ENCODE peak calls at places on chromosomes 3 and 15, in nine cellular contexts. One of them, this sample, is unnamed.

GRCh38 chr3:151584603-151585002 is 123.7 kb upstream of the IGSF10 start:
- DNase-seq in mammary epithelial cell: peak
- DNase-seq in lower lobe of right lung: no peak
- DNase-seq in fibroblast of gingiva: no peak
- DNase-seq in left lung: no peak
- DNase-seq in activated CD8-positive, alpha-beta T cell treated with anti-CD3 and anti-CD28 coated beads for 36 hours: no peak
- DNase-seq in CD8-positive, alpha-beta memory T cell: no peak
- DNase-seq in neural crest cell: no peak
- DNase-seq in kidney glomerular epithelial cell: no peak
- DNase-seq in this sample: peak

GRCh38 chr3:143847787-143848631 is at the start of gene SLC9A9:
- DNase-seq in mammary epithelial cell: peak
- DNase-seq in lower lobe of right lung: peak
- DNase-seq in fibroblast of gingiva: peak
- DNase-seq in left lung: peak
- DNase-seq in activated CD8-positive, alpha-beta T cell treated with anti-CD3 and anti-CD28 coated beads for 36 hours: peak
- DNase-seq in CD8-positive, alpha-beta memory T cell: peak
- DNase-seq in neural crest cell: peak
- DNase-seq in kidney glomerular epithelial cell: peak
- DNase-seq in this sample: peak

GRCh38 chr3:130470132-130470531 is 46.8 kb upstream of the COL6A6 start:
- DNase-seq in mammary epithelial cell: peak
- DNase-seq in lower lobe of right lung: no peak
- DNase-seq in fibroblast of gingiva: no peak
- DNase-seq in left lung: no peak
- DNase-seq in activated CD8-positive, alpha-beta T cell treated with anti-CD3 and anti-CD28 coated beads for 36 hours: no peak
- DNase-seq in CD8-positive, alpha-beta memory T cell: no peak
- DNase-seq in neural crest cell: no peak
- DNase-seq in kidney glomerular epithelial cell: no peak
- DNase-seq in this sample: peak

GRCh38 chr15:23422099-23422945 is 24.7 kb downstream of the GOLGA6L2 start:
- DNase-seq in mammary epithelial cell: no peak
- DNase-seq in lower lobe of right lung: no peak
- DNase-seq in fibroblast of gingiva: no peak
- DNase-seq in left lung: no peak
- DNase-seq in activated CD8-positive, alpha-beta T cell treated with anti-CD3 and anti-CD28 coated beads for 36 hours: no peak
- DNase-seq in CD8-positive, alpha-beta memory T cell: no peak
- DNase-seq in neural crest cell: no peak
- DNase-seq in kidney glomerular epithelial cell: peak
- DNase-seq in this sample: no peak

GRCh38 chr3:128488636-128488994 is 4.4 kb downstream of the GATA2 start:
- DNase-seq in mammary epithelial cell: no peak
- DNase-seq in lower lobe of right lung: no peak
- DNase-seq in fibroblast of gingiva: no peak
- DNase-seq in left lung: no peak
- DNase-seq in activated CD8-positive, alpha-beta T cell treated with anti-CD3 and anti-CD28 coated beads for 36 hours: no peak
- DNase-seq in CD8-positive, alpha-beta memory T cell: no peak
- DNase-seq in neural crest cell: no peak
- DNase-seq in kidney glomerular epithelial cell: no peak
- DNase-seq in this sample: no peak

GRCh38 chr3:70333080-70333479 is 20.6 kb upstream of the MDFIC2 start:
- DNase-seq in mammary epithelial cell: no peak
- DNase-seq in lower lobe of right lung: no peak
- DNase-seq in fibroblast of gingiva: no peak
- DNase-seq in left lung: no peak
- DNase-seq in activated CD8-positive, alpha-beta T cell treated with anti-CD3 and anti-CD28 coated beads for 36 hours: no peak
- DNase-seq in CD8-positive, alpha-beta memory T cell: no peak
- DNase-seq in neural crest cell: no peak
- DNase-seq in kidney glomerular epithelial cell: no peak
- DNase-seq in this sample: no peak

GRCh38 chr3:107574650-107575049 is 51.9 kb downstream of the BBX start:
- DNase-seq in mammary epithelial cell: peak
- DNase-seq in lower lobe of right lung: no peak
- DNase-seq in fibroblast of gingiva: peak
- DNase-seq in left lung: no peak
- DNase-seq in activated CD8-positive, alpha-beta T cell treated with anti-CD3 and anti-CD28 coated beads for 36 hours: peak
- DNase-seq in CD8-positive, alpha-beta memory T cell: no peak
- DNase-seq in neural crest cell: no peak
- DNase-seq in kidney glomerular epithelial cell: peak
- DNase-seq in this sample: peak

GRCh38 chr3:23889401-23889800 is 27.4 kb downstream of the NKIRAS1 start:
- DNase-seq in mammary epithelial cell: peak
- DNase-seq in lower lobe of right lung: no peak
- DNase-seq in fibroblast of gingiva: no peak
- DNase-seq in left lung: no peak
- DNase-seq in activated CD8-positive, alpha-beta T cell treated with anti-CD3 and anti-CD28 coated beads for 36 hours: no peak
- DNase-seq in CD8-positive, alpha-beta memory T cell: no peak
- DNase-seq in neural crest cell: no peak
- DNase-seq in kidney glomerular epithelial cell: no peak
- DNase-seq in this sample: no peak

GRCh38 chr15:53811530-53811929 is 52.1 kb upstream of the WDR72 start:
- DNase-seq in mammary epithelial cell: no peak
- DNase-seq in lower lobe of right lung: no peak
- DNase-seq in fibroblast of gingiva: no peak
- DNase-seq in left lung: no peak
- DNase-seq in activated CD8-positive, alpha-beta T cell treated with anti-CD3 and anti-CD28 coated beads for 36 hours: no peak
- DNase-seq in CD8-positive, alpha-beta memory T cell: no peak
- DNase-seq in neural crest cell: no peak
- DNase-seq in kidney glomerular epithelial cell: peak
- DNase-seq in this sample: no peak

GRCh38 chr3:162390891-162391290 is 894.3 kb downstream of the OTOL1 start:
- DNase-seq in mammary epithelial cell: peak
- DNase-seq in lower lobe of right lung: no peak
- DNase-seq in fibroblast of gingiva: no peak
- DNase-seq in left lung: no peak
- DNase-seq in activated CD8-positive, alpha-beta T cell treated with anti-CD3 and anti-CD28 coated beads for 36 hours: no peak
- DNase-seq in CD8-positive, alpha-beta memory T cell: no peak
- DNase-seq in neural crest cell: no peak
- DNase-seq in kidney glomerular epithelial cell: peak
- DNase-seq in this sample: peak

GRCh38 chr15:58243083-58243482 is 104.9 kb downstream of the AQP9 start:
- DNase-seq in mammary epithelial cell: no peak
- DNase-seq in lower lobe of right lung: no peak
- DNase-seq in fibroblast of gingiva: no peak
- DNase-seq in left lung: no peak
- DNase-seq in activated CD8-positive, alpha-beta T cell treated with anti-CD3 and anti-CD28 coated beads for 36 hours: no peak
- DNase-seq in CD8-positive, alpha-beta memory T cell: no peak
- DNase-seq in neural crest cell: no peak
- DNase-seq in kidney glomerular epithelial cell: no peak
- DNase-seq in this sample: no peak

GRCh38 chr3:170865209-170866094 is 4.5 kb downstream of the RPL22L1 start:
- DNase-seq in mammary epithelial cell: peak
- DNase-seq in lower lobe of right lung: no peak
- DNase-seq in fibroblast of gingiva: no peak
- DNase-seq in left lung: no peak
- DNase-seq in activated CD8-positive, alpha-beta T cell treated with anti-CD3 and anti-CD28 coated beads for 36 hours: no peak
- DNase-seq in CD8-positive, alpha-beta memory T cell: no peak
- DNase-seq in neural crest cell: no peak
- DNase-seq in kidney glomerular epithelial cell: no peak
- DNase-seq in this sample: no peak

GRCh38 chr15:97968380-97968779 is 7.9 kb downstream of the ARRDC4 start:
- DNase-seq in mammary epithelial cell: no peak
- DNase-seq in lower lobe of right lung: no peak
- DNase-seq in fibroblast of gingiva: peak
- DNase-seq in left lung: no peak
- DNase-seq in activated CD8-positive, alpha-beta T cell treated with anti-CD3 and anti-CD28 coated beads for 36 hours: no peak
- DNase-seq in CD8-positive, alpha-beta memory T cell: no peak
- DNase-seq in neural crest cell: no peak
- DNase-seq in kidney glomerular epithelial cell: peak
- DNase-seq in this sample: peak